ENCODE peak calls at places on chromosomes 2 and 18, in five cellular contexts. One of them, this sample, is unnamed. For H3F3A, the result is how much of the 10 kb centered on the place peaks cover.

GRCh38 chr2:112168422-112169124 is 30.4 kb downstream of the FBLN7 start:
- DNase-seq in neural progenitor cell: no peak
- DNase-seq in PC-3: no peak
- DNase-seq in PC-9: no peak
- DNase-seq in MM.1S: no peak
- DNase-seq in this sample: peak

GRCh38 chr2:118477111-118477517 is 370.3 kb downstream of the EN1 start:
- DNase-seq in PC-9: no peak
- DNase-seq in MM.1S: no peak
- DNase-seq in PC-3: no peak
- DNase-seq in neural progenitor cell: peak
- DNase-seq in this sample: no peak

GRCh38 chr2:121335294-121336290 is 50.6 kb upstream of the TFCP2L1 start:
- DNase-seq in PC-9: no peak
- DNase-seq in neural progenitor cell: no peak
- DNase-seq in MM.1S: no peak
- DNase-seq in PC-3: no peak
- DNase-seq in this sample: no peak

GRCh38 chr2:68811364-68811763 is 59.8 kb downstream of the BMP10 start:
- DNase-seq in MM.1S: no peak
- DNase-seq in neural progenitor cell: no peak
- DNase-seq in PC-3: peak
- DNase-seq in PC-9: no peak
- DNase-seq in this sample: peak

GRCh38 chr18:79576686-79577351 is 102.8 kb upstream of the CTDP1 start:
- DNase-seq in PC-3: no peak
- DNase-seq in PC-9: no peak
- DNase-seq in MM.1S: no peak
- DNase-seq in neural progenitor cell: no peak
- DNase-seq in this sample: peak

GRCh38 chr2:457792-458430 is 170.0 kb upstream of the ALKAL2 start:
- DNase-seq in MM.1S: no peak
- DNase-seq in PC-9: no peak
- DNase-seq in neural progenitor cell: no peak
- DNase-seq in PC-3: peak
- DNase-seq in this sample: no peak

GRCh38 chr2:159855153-159856140 is 57.4 kb upstream of the CD302 start:
- DNase-seq in neural progenitor cell: no peak
- DNase-seq in PC-9: no peak
- DNase-seq in MM.1S: no peak
- DNase-seq in PC-3: no peak
- DNase-seq in this sample: peak

GRCh38 chr2:6412533-6413085 is 453.1 kb downstream of the CMPK2 start:
- DNase-seq in neural progenitor cell: no peak
- DNase-seq in PC-3: no peak
- DNase-seq in PC-9: no peak
- DNase-seq in MM.1S: no peak
- DNase-seq in this sample: peak

GRCh38 chr2:164972216-164972615 is 16.9 kb upstream of the SLC38A11 start:
- DNase-seq in PC-9: no peak
- DNase-seq in neural progenitor cell: no peak
- DNase-seq in MM.1S: no peak
- DNase-seq in PC-3: no peak
- DNase-seq in this sample: no peak

GRCh38 chr18:58216071-58216471 is 172.0 kb downstream of the NEDD4L start:
- DNase-seq in PC-3: no peak
- DNase-seq in PC-9: peak
- DNase-seq in neural progenitor cell: no peak
- DNase-seq in MM.1S: no peak
- DNase-seq in this sample: peak

GRCh38 chr18:76709659-76710645 is 112.4 kb upstream of the ZNF236 start:
- DNase-seq in MM.1S: peak
- DNase-seq in neural progenitor cell: peak
- DNase-seq in PC-9: peak
- DNase-seq in PC-3: peak
- DNase-seq in this sample: peak

GRCh38 chr2:176152350-176153181 is 1.2 kb downstream of the HOXD4 start:
- DNase-seq in PC-9: no peak
- DNase-seq in MM.1S: no peak
- DNase-seq in PC-3: no peak
- DNase-seq in neural progenitor cell: no peak
- DNase-seq in this sample: no peak

GRCh38 chr2:62396880-62397279 is 109.1 kb downstream of the TMEM17 start:
- DNase-seq in PC-3: no peak
- DNase-seq in neural progenitor cell: no peak
- DNase-seq in PC-9: no peak
- DNase-seq in MM.1S: no peak
- DNase-seq in this sample: no peak

GRCh38 chr2:30491225-30491624 is 44.2 kb downstream of the LCLAT1 start:
- DNase-seq in neural progenitor cell: no peak
- DNase-seq in PC-9: no peak
- DNase-seq in PC-3: no peak
- DNase-seq in MM.1S: no peak
- DNase-seq in this sample: no peak

GRCh38 chr2:233436691-233437438 is 82.6 kb downstream of the DGKD start:
- DNase-seq in PC-9: no peak
- DNase-seq in PC-3: no peak
- DNase-seq in MM.1S: no peak
- DNase-seq in neural progenitor cell: no peak
- DNase-seq in this sample: no peak

GRCh38 chr2:218716070-218716469 is 5.4 kb downstream of the TTLL4 start:
- DNase-seq in PC-3: peak
- DNase-seq in PC-9: no peak
- DNase-seq in neural progenitor cell: no peak
- DNase-seq in MM.1S: no peak
- DNase-seq in this sample: no peak

GRCh38 chr2:205366336-205367060 is 315.8 kb upstream of the NRP2 start:
- DNase-seq in MM.1S: no peak
- DNase-seq in PC-3: no peak
- DNase-seq in neural progenitor cell: no peak
- DNase-seq in PC-9: no peak
- DNase-seq in this sample: no peak

GRCh38 chr2:9846554-9846953 is 3.3 kb downstream of the TAF1B start:
- DNase-seq in PC-3: peak
- DNase-seq in neural progenitor cell: no peak
- DNase-seq in MM.1S: no peak
- DNase-seq in PC-9: peak
- DNase-seq in this sample: peak

GRCh38 chr2:195768454-195768853 is 111.4 kb downstream of the SLC39A10 start:
- DNase-seq in PC-9: no peak
- DNase-seq in neural progenitor cell: no peak
- DNase-seq in PC-3: peak
- DNase-seq in MM.1S: no peak
- DNase-seq in this sample: peak

GRCh38 chr2:25340340-25340886 is 1.3 kb downstream of the DNMT3A start:
- DNase-seq in MM.1S: no peak
- DNase-seq in neural progenitor cell: peak
- DNase-seq in PC-9: no peak
- DNase-seq in PC-3: no peak
- DNase-seq in this sample: peak

GRCh38 chr2:33380001-33380609 is 96.3 kb upstream of the RASGRP3 start:
- DNase-seq in PC-3: peak
- DNase-seq in MM.1S: peak
- DNase-seq in neural progenitor cell: peak
- DNase-seq in PC-9: no peak
- DNase-seq in this sample: peak

GRCh38 chr2:231713738-231714638 is 5.7 kb downstream of the PTMA start:
- DNase-seq in neural progenitor cell: peak
- DNase-seq in PC-9: peak
- DNase-seq in PC-3: peak
- DNase-seq in MM.1S: peak
- DNase-seq in this sample: peak
- H3F3A ChIP-seq in neural progenitor cell: half or more
- H3F3A ChIP-seq in PC-9: half or more
- H3F3A ChIP-seq in PC-3: under half
- H3F3A ChIP-seq in MM.1S: half or more
- H3F3A ChIP-seq in this sample: under half

DNA sequence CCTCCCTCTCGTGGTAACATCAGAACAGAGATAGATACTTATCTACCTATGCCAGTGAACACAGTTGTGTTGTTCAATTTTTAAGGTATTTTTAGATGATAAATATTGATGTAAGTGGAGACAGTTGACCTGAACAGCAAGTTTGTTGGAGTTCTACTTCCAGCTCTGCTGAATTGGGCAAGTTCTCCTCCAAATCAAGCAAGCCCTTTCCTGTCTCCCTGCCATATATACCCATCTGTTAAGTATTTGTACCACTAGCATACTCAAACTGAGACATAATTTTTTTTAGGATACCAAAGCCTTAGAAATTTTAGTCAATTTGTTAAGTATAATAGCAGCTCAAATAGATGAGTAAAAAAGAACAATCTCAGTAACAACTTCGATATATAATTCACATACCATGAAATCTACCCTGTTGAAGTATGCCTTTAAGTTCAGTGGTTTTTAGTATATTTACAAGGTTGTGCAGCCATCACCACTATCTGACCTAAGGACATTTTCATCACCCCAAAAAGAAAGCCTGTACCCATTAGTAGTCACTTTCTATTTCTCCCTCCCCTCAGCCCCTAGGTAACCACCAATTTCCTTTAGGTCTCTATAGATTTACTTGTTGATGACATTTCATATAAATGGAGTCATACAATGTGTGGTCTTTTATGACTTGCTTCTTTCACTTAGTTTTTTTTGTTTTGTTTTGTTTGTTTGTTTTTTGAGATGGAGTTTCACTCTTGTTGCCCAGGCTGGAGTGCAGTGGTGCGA is 61.8 kb downstream of the COX7A2L start:
- DNase-seq in neural progenitor cell: no peak
- DNase-seq in MM.1S: no peak
- DNase-seq in PC-3: no peak
- DNase-seq in PC-9: no peak
- DNase-seq in this sample: no peak
- H3F3A ChIP-seq in neural progenitor cell: under half
- H3F3A ChIP-seq in MM.1S: under half
- H3F3A ChIP-seq in PC-3: under half
- H3F3A ChIP-seq in PC-9: under half
- H3F3A ChIP-seq in this sample: under half

DNA sequence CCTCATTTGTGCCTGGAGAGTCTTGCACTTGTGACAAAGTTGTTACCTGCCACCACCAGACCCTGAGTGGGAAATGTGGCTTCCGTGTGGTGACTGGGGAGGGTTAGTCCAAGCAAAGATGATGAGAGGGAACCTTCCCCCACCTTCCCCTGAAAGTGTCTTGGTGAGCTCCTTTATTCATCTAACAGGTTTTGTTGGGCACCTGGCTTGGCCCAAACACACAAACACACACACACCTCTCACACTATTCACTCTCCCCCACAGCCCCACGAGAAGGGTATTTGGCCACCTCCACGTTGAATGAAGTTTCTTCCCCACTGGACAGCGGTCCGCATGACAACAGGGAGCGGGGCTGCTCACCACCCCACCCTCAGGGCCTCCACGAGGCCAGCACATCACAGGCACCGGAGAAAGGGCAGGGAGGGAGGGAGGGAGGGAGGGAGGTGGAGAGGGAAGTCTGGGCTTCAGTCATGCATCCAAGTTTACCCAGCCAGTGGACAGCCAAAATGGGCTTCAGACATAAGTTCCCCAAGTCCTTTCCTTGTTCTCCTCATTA is 1.4 kb downstream of the CIB4 start:
- DNase-seq in MM.1S: no peak
- DNase-seq in PC-9: no peak
- DNase-seq in neural progenitor cell: no peak
- DNase-seq in PC-3: no peak
- DNase-seq in this sample: no peak
- H3F3A ChIP-seq in MM.1S: under half
- H3F3A ChIP-seq in PC-9: under half
- H3F3A ChIP-seq in neural progenitor cell: under half
- H3F3A ChIP-seq in PC-3: under half
- H3F3A ChIP-seq in this sample: under half

DNA sequence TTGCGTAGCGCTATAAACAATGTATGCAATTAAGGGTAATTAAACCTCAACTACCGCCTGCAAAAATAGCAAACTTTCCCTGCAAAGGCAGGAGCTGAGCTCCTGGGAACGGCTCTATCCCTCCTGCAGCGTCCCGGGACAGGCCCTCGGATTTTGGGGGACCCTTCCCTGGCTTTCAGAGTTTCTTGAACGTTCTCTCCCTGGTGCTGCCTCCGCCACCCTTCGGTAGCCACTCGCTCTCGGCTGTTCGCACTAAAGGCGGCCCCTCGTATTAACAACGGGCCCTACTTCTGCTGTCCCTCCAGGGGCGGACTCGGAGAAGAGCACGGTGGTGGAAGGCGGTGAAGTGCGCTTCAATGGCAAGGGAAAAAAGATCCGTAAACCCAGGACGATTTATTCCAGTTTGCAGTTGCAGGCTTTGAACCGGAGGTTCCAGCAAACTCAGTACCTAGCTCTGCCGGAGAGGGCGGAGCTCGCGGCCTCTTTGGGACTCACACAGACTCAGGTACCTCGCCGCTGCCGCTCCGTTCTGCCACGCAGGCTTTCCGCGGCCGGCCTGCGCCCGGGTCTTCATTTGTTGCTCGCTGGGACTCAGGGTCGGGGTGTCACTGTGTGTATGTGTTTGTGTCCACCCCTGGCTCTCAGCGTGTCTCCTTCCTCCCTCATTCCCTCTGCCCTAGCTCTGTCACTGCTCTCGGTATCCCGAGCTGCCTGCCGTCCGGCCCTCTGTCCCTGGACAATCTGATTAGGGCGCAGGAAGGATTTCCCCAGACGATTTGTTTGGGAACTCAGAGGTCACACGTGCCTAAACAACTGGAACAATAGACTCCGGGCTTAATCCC is 1.3 kb downstream of the DLX1 start:
- DNase-seq in neural progenitor cell: peak
- DNase-seq in PC-9: no peak
- DNase-seq in PC-3: peak
- DNase-seq in MM.1S: no peak
- DNase-seq in this sample: peak
- H3F3A ChIP-seq in neural progenitor cell: half or more
- H3F3A ChIP-seq in PC-9: under half
- H3F3A ChIP-seq in PC-3: under half
- H3F3A ChIP-seq in MM.1S: under half
- H3F3A ChIP-seq in this sample: under half

This sample was measured in GM23248.